ENCODE peak calls at places on chromosomes 4 and X, in six cellular contexts. I, W, E, G, U and N are unnamed samples.

GRCh38 chrX:105564536-105564935 is 257.8 kb upstream of the NRK start:
- DNase-seq in E (peak), U (peak), G (peak), I (no peak), W (no peak), N (peak)

GRCh38 chr4:36269116-36269515 is 12.3 kb upstream of the DTHD1 start:
- DNase-seq in I (no peak), U (no peak), W (no peak), G (no peak), E (no peak), N (no peak)

GRCh38 chrX:46258356-46258755 is 286.9 kb downstream of the ZNF674 start:
- DNase-seq in W (no peak), E (no peak), U (no peak), G (no peak), I (no peak), N (no peak)

GRCh38 chr4:120683902-120684540 is 238.5 kb downstream of the PRDM5 start:
- DNase-seq in W (no peak), G (no peak), E (no peak), U (no peak), I (no peak), N (no peak)

GRCh38 chr4:1255151-1255550 is 6.2 kb upstream of the CTBP1 start:
- DNase-seq in G (no peak), E (no peak), I (no peak), U (no peak), W (no peak), N (no peak)

GRCh38 chr4:8709729-8710360 is 117.3 kb downstream of the CPZ start:
- DNase-seq in E (no peak), W (no peak), I (no peak), G (peak), U (no peak), N (no peak)

GRCh38 chr4:70544279-70544870 is 26.0 kb downstream of the AMTN start:
- DNase-seq in E (peak), G (no peak), W (no peak), U (no peak), I (no peak), N (peak)

GRCh38 chrX:55480390-55481062 is 9.1 kb downstream of the USP51 start:
- DNase-seq in E (no peak), G (no peak), I (no peak), W (no peak), U (no peak), N (no peak)

GRCh38 chr4:85769009-85769408 is 294.1 kb downstream of the ARHGAP24 start:
- DNase-seq in I (no peak), E (no peak), U (no peak), G (no peak), W (no peak), N (no peak)

GRCh38 chr4:137310156-137310555 is 222.1 kb downstream of the PCDH18 start:
- DNase-seq in E (no peak), G (no peak), U (no peak), W (no peak), I (no peak), N (no peak)

GRCh38 chr4:931194-931959 is 739 bp downstream of the GAK start:
- DNase-seq in I (no peak), W (no peak), U (no peak), E (peak), G (no peak), N (no peak)

GRCh38 chr4:10119773-10120172 is 3.2 kb upstream of the WDR1 start:
- DNase-seq in U (no peak), I (no peak), E (no peak), G (no peak), W (no peak), N (no peak)

GRCh38 chrX:39886282-39886681 is 211.5 kb downstream of the BCOR start:
- DNase-seq in I (no peak), U (no peak), W (no peak), E (no peak), G (no peak), N (no peak)

GRCh38 chr4:24024157-24024556 is 134.3 kb upstream of the PPARGC1A start:
- DNase-seq in G (no peak), U (no peak), I (no peak), W (no peak), E (peak), N (no peak)

GRCh38 chrX:112834016-112834855 is 6.4 kb downstream of the AMOT start:
- DNase-seq in I (no peak), E (peak), W (no peak), U (no peak), G (peak), N (peak)

GRCh38 chr4:186449954-186450353 is 105.4 kb downstream of the MTNR1A start:
- DNase-seq in U (no peak), E (no peak), W (no peak), G (no peak), I (no peak), N (no peak)

GRCh38 chr4:25928956-25929336 is 14.9 kb downstream of the SMIM20 start:
- DNase-seq in W (no peak), E (peak), G (no peak), U (no peak), I (no peak), N (no peak)

GRCh38 chrX:20596856-20597255 is 330.1 kb upstream of the RPS6KA3 start:
- DNase-seq in G (no peak), W (no peak), E (no peak), I (no peak), U (no peak), N (no peak)

GRCh38 chrX:147877726-147878125 is 34.0 kb upstream of the FMR1 start:
- DNase-seq in W (no peak), I (no peak), G (no peak), E (no peak), U (no peak), N (no peak)

GRCh38 chr4:55722132-55722531 is 86.0 kb upstream of the NMU start:
- DNase-seq in E (no peak), W (no peak), U (no peak), I (no peak), G (no peak), N (no peak)

GRCh38 chrX:129495941-129496340 is 27.3 kb downstream of the SMARCA1 start:
- DNase-seq in I (no peak), U (no peak), G (no peak), E (no peak), W (no peak), N (no peak)

GRCh38 chrX:13252726-13253125 is 67.1 kb downstream of the ATXN3L start:
- DNase-seq in W (no peak), I (no peak), E (no peak), G (no peak), U (no peak), N (no peak)

GRCh38 chr4:148259841-148260240 is 182.4 kb downstream of the NR3C2 start:
- DNase-seq in W (no peak), G (no peak), E (no peak), U (no peak), I (no peak), N (no peak)

GRCh38 chr4:26076000-26076587 is 162.1 kb downstream of the SMIM20 start:
- DNase-seq in U (no peak), I (no peak), W (no peak), E (no peak), G (no peak), N (no peak)

GRCh38 chr4:71396382-71396781 is 57.6 kb downstream of the SLC4A4 start:
- DNase-seq in W (no peak), U (no peak), I (no peak), G (no peak), E (peak), N (no peak)

GRCh38 chr4:111778543-111778942 is 366.7 kb upstream of the FAM241A start:
- DNase-seq in I (no peak), U (peak), E (peak), G (no peak), W (no peak), N (peak)

GRCh38 chr4:184310881-184311709 is 93.4 kb upstream of the ENPP6 start:
- DNase-seq in W (no peak), U (no peak), G (no peak), E (no peak), I (no peak), N (no peak)

GRCh38 chr4:1575418-1576199 is 108.5 kb downstream of the FAM53A start:
- DNase-seq in G (no peak), E (no peak), U (no peak), I (no peak), W (no peak), N (no peak)

GRCh38 chr4:5084911-5085475 is 33.7 kb downstream of the STK32B start:
- DNase-seq in E (no peak), U (no peak), I (no peak), G (no peak), W (no peak), N (no peak)

GRCh38 chr4:107721436-107722090 is 1.5 kb upstream of the PAPSS1 start:
- DNase-seq in W (no peak), G (no peak), U (no peak), E (no peak), I (peak), N (no peak)

GRCh38 chr4:152665691-152666410 is 13.9 kb downstream of the TMEM154 start:
- DNase-seq in G (no peak), W (no peak), E (no peak), I (no peak), U (no peak), N (no peak)